ENCODE peak calls at places on chromosomes 12 and 14, in four cellular contexts. P, R, D and B are unnamed samples.
A peak's percentile ranks its signal among the peaks of the same experiment; 100 is the strongest.

GRCh38 chr14:39374846-39375245 is 57.4 kb downstream of the FBXO33 start:
- DNase-seq in P (no peak), R (no peak), D (peak; percentile 75), B (no peak)

GRCh38 chr14:33902363-33902762 is 48.5 kb downstream of the EGLN3 start:
- DNase-seq in P (no peak), R (peak; percentile 33), D (no peak), B (no peak)

GRCh38 chr12:14886271-14886670 is 617 bp upstream of the MGP start:
- DNase-seq in P (no peak), R (no peak), D (no peak), B (no peak)

GRCh38 chr14:20501346-20501745 is 4.0 kb upstream of the RNASE10 start:
- DNase-seq in P (no peak), R (no peak), D (peak; percentile 61), B (no peak)

GRCh38 chr12:32896438-32897275 is at the start of gene PKP2:
- DNase-seq in P (peak; percentile 90), R (peak; percentile 90), D (no peak), B (peak; percentile 16)

GRCh38 chr12:94211011-94211410 is 62.6 kb downstream of the PLXNC1 start:
- DNase-seq in P (no peak), R (no peak), D (no peak), B (no peak)

GRCh38 chr12:131460516-131460915 is 250.4 kb upstream of the SFSWAP start:
- DNase-seq in P (no peak), R (no peak), D (no peak), B (no peak)

GRCh38 chr12:125300249-125300648 is 235.0 kb downstream of the AACS start:
- DNase-seq in P (no peak), R (no peak), D (no peak), B (no peak)

GRCh38 chr14:102570334-102570995 is 22.0 kb upstream of the RCOR1 start:
- DNase-seq in P (no peak), R (no peak), D (no peak), B (no peak)

GRCh38 chr14:65432361-65432948 is 19.9 kb downstream of the FUT8 start:
- DNase-seq in P (no peak), R (no peak), D (no peak), B (no peak)

GRCh38 chr14:103057028-103057371 is 349 bp downstream of the CDC42BPB start:
- DNase-seq in P (no peak), R (no peak), D (no peak), B (no peak)

GRCh38 chr14:105456736-105457703 is 17.6 kb upstream of the CRIP2 start:
- DNase-seq in P (no peak), R (peak; percentile 63), D (no peak), B (no peak)

GRCh38 chr14:101034986-101035385 is 131.5 kb upstream of the RTL1 start:
- DNase-seq in P (no peak), R (no peak), D (no peak), B (peak; percentile 7)

GRCh38 chr12:58503731-58504520 is 416.4 kb downstream of the LRIG3 start:
- DNase-seq in P (no peak), R (no peak), D (no peak), B (no peak)

GRCh38 chr12:2332947-2333346 is 280.2 kb downstream of the CACNA1C start:
- DNase-seq in P (no peak), R (no peak), D (peak; percentile 15), B (no peak)
- TF ChIP-seq CTCF in P (no peak), R (no peak), D (no peak), B (no peak)

DNA sequence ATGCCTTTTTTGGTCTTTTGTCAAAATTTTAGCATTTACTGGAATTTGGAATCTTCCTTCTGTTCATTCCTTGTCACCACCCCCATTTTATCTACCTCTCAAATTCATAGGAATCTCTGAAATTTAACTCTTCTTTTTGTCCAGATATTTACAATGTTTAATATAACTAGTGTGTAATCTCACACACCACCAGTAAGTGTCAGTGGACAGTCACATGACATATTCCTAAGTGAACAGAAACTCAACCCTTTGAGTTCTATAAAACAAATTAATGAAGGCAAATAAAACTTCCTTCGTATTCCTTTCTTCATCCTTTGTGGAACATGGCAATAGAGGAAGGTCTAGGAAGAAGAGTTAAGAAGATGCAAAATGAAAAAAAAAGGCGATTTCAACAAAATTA is 26.6 kb downstream of the ATF7 start:
- DNase-seq in P (no peak), R (no peak), D (no peak), B (no peak)
- TF ChIP-seq CTCF in P (no peak), R (no peak), D (peak; percentile 34), B (no peak)

DNA sequence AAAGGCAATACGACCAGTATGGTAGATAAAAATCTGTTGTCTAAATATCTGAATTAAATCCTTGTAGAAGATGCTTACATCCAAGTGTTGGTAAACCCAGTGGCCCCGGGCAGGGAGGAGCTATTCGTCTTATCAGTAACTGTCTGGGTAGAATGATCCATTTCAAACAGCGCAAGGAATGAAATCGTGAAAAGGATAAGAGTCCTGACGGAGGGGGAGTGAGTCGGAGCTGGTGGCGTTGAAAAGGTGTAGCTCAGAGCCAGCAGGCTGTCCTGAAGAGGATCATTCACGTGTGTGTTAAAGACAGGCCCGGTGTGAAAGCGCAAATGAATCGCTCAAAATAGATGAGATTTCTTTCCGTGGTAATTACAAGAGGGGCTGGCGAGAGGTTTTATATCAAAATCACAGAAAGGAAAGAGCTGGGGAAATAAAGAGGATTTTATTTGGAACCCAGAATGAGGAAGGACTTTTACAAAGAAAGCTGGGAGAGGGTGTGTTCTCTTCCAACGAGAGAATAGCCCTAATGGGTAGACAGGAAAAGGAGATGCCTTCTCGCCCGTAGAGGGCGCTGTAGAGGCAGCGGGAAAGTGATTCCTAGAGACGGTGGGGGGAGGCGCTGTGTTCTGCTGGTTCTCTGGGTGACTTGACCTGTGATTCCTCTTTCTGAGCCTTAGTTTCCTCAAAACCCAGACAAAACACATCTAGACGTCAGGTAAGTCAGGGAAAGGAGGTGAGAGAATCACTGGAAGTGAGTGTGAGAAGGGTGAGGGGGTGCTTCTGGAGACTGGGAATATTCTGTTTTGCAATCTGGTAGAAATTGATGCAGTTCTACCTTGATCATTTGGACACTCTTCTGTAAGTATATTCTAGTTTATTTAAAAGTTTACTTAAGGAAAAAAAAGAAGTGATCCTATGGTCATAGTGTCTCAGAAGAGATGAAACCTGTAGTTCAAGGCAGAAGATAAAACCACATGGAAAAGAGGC is 39.3 kb downstream of the SRRM4 start:
- DNase-seq in P (peak; percentile 88), R (no peak), D (no peak), B (no peak)
- TF ChIP-seq CTCF in P (peak; percentile 95), R (peak; percentile 26), D (no peak), B (no peak)

DNA sequence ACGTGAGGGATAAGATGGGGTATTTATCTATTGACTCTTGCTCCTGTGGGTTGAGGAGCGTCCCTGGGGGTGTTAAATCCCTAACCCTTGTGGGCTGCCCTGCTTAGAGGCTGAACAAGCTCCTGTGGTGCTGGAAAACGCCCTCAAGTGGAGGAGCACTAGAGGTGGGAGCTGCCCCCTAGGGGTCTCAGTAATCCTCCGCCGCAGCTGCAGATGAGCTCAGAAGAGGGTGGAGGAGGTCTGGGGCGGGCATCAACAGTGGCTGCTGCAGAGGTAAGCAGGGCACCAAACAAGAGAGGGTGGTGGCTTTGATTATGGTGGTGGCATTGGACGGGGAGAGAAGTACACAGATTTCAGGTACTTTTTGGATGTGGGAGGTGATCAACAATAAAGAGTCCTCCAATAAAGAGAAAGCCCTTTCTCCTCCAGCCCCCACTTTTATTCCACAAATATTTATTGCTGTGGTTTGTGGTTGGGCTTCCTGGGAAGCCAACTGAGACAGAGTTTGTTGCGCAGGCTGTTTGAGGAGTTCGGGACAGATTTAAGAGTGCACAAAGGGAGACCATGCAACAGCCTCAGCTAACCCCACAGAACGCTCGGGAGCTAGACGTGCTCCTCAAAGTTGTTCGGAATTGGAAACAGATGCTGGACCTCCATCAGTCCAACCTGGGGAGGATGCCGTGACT is 179.9 kb downstream of the ADCK1 start:
- DNase-seq in P (peak; percentile 64), R (no peak), D (no peak), B (no peak)
- TF ChIP-seq CTCF in P (peak; percentile 48), R (no peak), D (no peak), B (no peak)

DNA sequence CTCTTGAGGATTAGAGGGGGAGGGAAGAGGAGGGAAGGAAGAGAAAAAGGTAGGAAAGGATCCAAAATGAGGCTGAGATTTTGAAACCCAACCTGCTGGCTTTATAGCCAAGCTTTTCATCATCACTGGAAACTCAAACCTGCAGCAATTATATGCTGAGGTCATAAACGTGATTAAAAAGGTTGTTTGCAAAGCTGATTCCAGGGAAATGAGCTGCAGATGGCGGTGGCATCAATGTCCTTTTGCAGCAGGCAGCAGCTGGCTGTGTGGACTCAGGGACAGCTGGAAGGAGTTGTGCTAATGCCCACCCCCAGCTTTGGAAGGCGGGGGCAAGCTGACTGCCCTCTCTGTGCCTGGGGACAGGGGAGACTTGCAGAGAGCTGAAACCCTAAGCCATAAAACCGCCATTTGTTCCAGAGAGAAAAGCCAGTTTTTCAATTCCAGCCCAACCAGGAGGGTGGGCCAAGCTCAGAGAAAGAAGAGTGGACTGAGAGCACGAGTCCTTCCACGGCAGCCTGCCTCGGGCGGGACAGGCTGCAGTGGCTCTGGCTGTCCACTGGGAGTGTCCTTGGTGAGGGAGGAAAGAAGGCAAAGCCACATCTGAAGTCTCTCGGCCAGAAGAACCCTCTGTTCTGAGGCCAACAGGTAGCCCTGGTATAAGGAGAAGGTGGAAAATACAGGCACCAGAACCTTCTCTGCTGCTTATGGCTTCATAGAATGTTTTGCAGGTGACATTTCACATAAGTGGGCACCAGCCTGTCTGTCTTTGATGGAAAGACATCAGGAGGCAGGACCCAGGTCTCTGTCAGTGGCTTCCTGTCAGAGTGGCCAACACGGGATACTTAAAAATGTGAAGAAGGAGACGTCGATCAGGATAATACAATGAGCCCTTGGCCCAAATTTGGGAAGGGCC is 90.7 kb downstream of the SINHCAF start:
- DNase-seq in P (peak; percentile 73), R (peak; percentile 72), D (peak; percentile 20), B (no peak)
- TF ChIP-seq CTCF in P (peak; percentile 59), R (peak; percentile 19), D (peak; percentile 63), B (no peak)